ENCODE peak calls at places on chromosomes 2 and 18, in eight cellular contexts. P is HL-60; C is hepatocyte; M is right lobe of liver; F is A549; B is effector memory CD4-positive, alpha-beta T cell; A is thoracic aorta; I is adrenal gland. T is an unnamed sample.

GRCh38 chr2:241272298-241272721 is 43.2 kb downstream of the HDLBP start:
- DNase-seq in P (no peak), F (no peak), C (peak), M (peak), B (no peak), A (no peak), I (peak), T (peak)

GRCh38 chr18:50297621-50298442 is 10.3 kb upstream of the CXXC1 start:
- DNase-seq in P (peak), F (no peak), A (no peak), C (peak), M (peak), I (peak), B (peak), T (no peak)

GRCh38 chr2:44496130-44496529 is 134.4 kb downstream of the CAMKMT start:
- DNase-seq in P (no peak), A (no peak), C (no peak), F (no peak), M (no peak), B (no peak), I (no peak), T (no peak)

GRCh38 chr2:189276277-189276676 is 96.7 kb upstream of the COL5A2 start:
- DNase-seq in C (peak), A (no peak), P (no peak), B (no peak), M (no peak), F (no peak), I (no peak), T (no peak)

GRCh38 chr18:79540161-79540913 is 139.3 kb upstream of the CTDP1 start:
- DNase-seq in B (no peak), C (no peak), P (no peak), F (no peak), A (no peak), M (no peak), I (no peak), T (no peak)

GRCh38 chr2:237806334-237806733 is 7.8 kb downstream of the RBM44 start:
- DNase-seq in B (no peak), C (no peak), P (no peak), I (no peak), M (no peak), F (no peak), A (no peak), T (no peak)

GRCh38 chr2:164841719-164842623 is at the start of gene COBLL1:
- DNase-seq in B (no peak), C (peak), M (peak), A (peak), P (peak), I (peak), F (peak), T (peak)

GRCh38 chr2:44268259-44268649 is 7.0 kb upstream of the SLC3A1 start:
- DNase-seq in F (no peak), A (no peak), I (no peak), B (no peak), P (no peak), C (no peak), M (no peak), T (peak)

GRCh38 chr2:6356127-6356761 is 509.5 kb downstream of the CMPK2 start:
- DNase-seq in I (no peak), B (no peak), A (no peak), P (no peak), C (no peak), F (no peak), M (no peak), T (no peak)

GRCh38 chr18:76803814-76804213 is 18.5 kb upstream of the ZNF236 start:
- DNase-seq in B (peak), C (peak), F (peak), I (peak), M (peak), A (no peak), P (peak), T (peak)

GRCh38 chr2:74516070-74516633 is 1.9 kb downstream of the TLX2 start:
- DNase-seq in M (no peak), A (no peak), C (peak), B (peak), I (peak), P (no peak), F (no peak), T (no peak)

GRCh38 chr2:214103199-214104001 is 307.5 kb upstream of the VWC2L start:
- DNase-seq in I (no peak), P (no peak), M (no peak), B (no peak), A (no peak), C (peak), F (no peak), T (peak)

GRCh38 chr2:58313926-58314325 is 72.8 kb upstream of the FANCL start:
- DNase-seq in B (no peak), M (no peak), P (no peak), I (no peak), A (no peak), F (no peak), C (no peak), T (no peak)

GRCh38 chr2:8517850-8518480 is 163.9 kb upstream of the ID2 start:
- DNase-seq in P (no peak), F (no peak), B (no peak), I (no peak), M (no peak), C (no peak), A (no peak), T (no peak)

GRCh38 chr2:234251326-234252271 is 201.1 kb downstream of the SPP2 start:
- DNase-seq in F (peak), B (no peak), I (no peak), A (no peak), M (no peak), C (peak), P (no peak), T (peak)

GRCh38 chr2:46018773-46019593 is 278.2 kb upstream of the EPAS1 start:
- DNase-seq in B (no peak), F (no peak), P (no peak), M (no peak), C (no peak), I (no peak), A (no peak), T (no peak)

GRCh38 chr18:38427234-38427633 is 861.6 kb upstream of the CELF4 start:
- DNase-seq in P (peak), M (no peak), B (no peak), C (no peak), I (no peak), A (no peak), F (no peak), T (no peak)

GRCh38 chr18:23856466-23857175 is 157.9 kb upstream of the TTC39C start:
- DNase-seq in B (no peak), A (no peak), P (no peak), I (no peak), F (no peak), C (no peak), M (no peak), T (peak)

GRCh38 chr18:26579941-26580618 is 31.7 kb upstream of the KCTD1 start:
- DNase-seq in F (peak), C (peak), P (no peak), I (no peak), A (no peak), B (no peak), M (no peak), T (no peak)

GRCh38 chr2:128314348-128315121 is 4.1 kb downstream of the HS6ST1 start:
- DNase-seq in A (no peak), C (peak), P (no peak), B (no peak), M (peak), F (no peak), I (peak), T (no peak)

GRCh38 chr18:48840491-48840877 is 110.3 kb downstream of the SMAD7 start:
- DNase-seq in F (no peak), C (no peak), B (no peak), P (no peak), I (peak), M (no peak), A (no peak), T (peak)

GRCh38 chr2:216885117-216885553 is 25.3 kb upstream of the TNP1 start:
- DNase-seq in I (no peak), C (no peak), B (no peak), F (no peak), A (no peak), M (no peak), P (no peak), T (peak)

GRCh38 chr2:179592167-179592936 is 269.1 kb downstream of the ZNF385B start:
- DNase-seq in F (no peak), M (no peak), P (no peak), B (no peak), A (no peak), I (no peak), C (no peak), T (peak)

GRCh38 chr2:236545814-236546480 is 23.7 kb upstream of the ACKR3 start:
- DNase-seq in M (no peak), F (no peak), P (no peak), B (no peak), C (no peak), I (no peak), A (no peak), T (peak)

GRCh38 chr2:233476083-233476410 is 90.5 kb downstream of the USP40 start:
- DNase-seq in F (no peak), A (no peak), P (no peak), I (no peak), B (no peak), C (no peak), M (peak), T (no peak)

GRCh38 chr2:1618974-1619373 is 125.3 kb downstream of the PXDN start:
- DNase-seq in M (no peak), A (no peak), C (no peak), F (no peak), P (no peak), I (no peak), B (no peak), T (no peak)

GRCh38 chr2:109466674-109467575 is 146.8 kb downstream of the SEPTIN10 start:
- DNase-seq in P (no peak), B (no peak), I (no peak), F (no peak), C (no peak), M (peak), A (no peak), T (peak)

GRCh38 chr2:235053649-235054048 is 101.8 kb downstream of the SH3BP4 start:
- DNase-seq in B (no peak), P (no peak), M (peak), C (no peak), F (no peak), A (no peak), I (no peak), T (no peak)

GRCh38 chr18:79780547-79780946 is 17.2 kb upstream of the KCNG2 start:
- DNase-seq in B (no peak), C (no peak), I (no peak), F (no peak), A (no peak), P (no peak), M (peak), T (no peak)

GRCh38 chr2:144358979-144359541 is 160.9 kb downstream of the ZEB2 start:
- DNase-seq in F (no peak), I (no peak), C (no peak), B (no peak), P (no peak), A (no peak), M (no peak), T (no peak)

GRCh38 chr18:7568426-7568825 is 1.3 kb downstream of the PTPRM start:
- DNase-seq in F (no peak), I (peak), A (no peak), P (no peak), M (peak), C (peak), B (no peak), T (peak)

GRCh38 chr2:241217320-241218031 is 29.0 kb downstream of the ANO7 start:
- DNase-seq in M (peak), C (peak), P (peak), F (peak), A (peak), B (peak), I (peak), T (peak)

GRCh38 chr2:200311139-200311538 is 4.6 kb downstream of the SPATS2L start:
- DNase-seq in F (no peak), M (no peak), I (no peak), B (no peak), P (no peak), A (no peak), C (no peak), T (no peak)

GRCh38 chr18:48050176-48050575 is 119.7 kb upstream of the SMAD2 start:
- DNase-seq in M (no peak), B (no peak), F (no peak), P (no peak), I (no peak), C (no peak), A (no peak), T (no peak)

GRCh38 chr2:38438536-38439225 is 61.6 kb upstream of the ATL2 start:
- DNase-seq in M (no peak), P (no peak), F (no peak), A (no peak), B (no peak), C (no peak), I (no peak), T (peak)

GRCh38 chr18:22441638-22442037 is 23.9 kb upstream of the CTAGE1 start:
- DNase-seq in P (no peak), B (no peak), C (no peak), F (no peak), M (no peak), A (no peak), I (no peak), T (no peak)

GRCh38 chr2:100011272-100011711 is 131.1 kb downstream of the AFF3 start:
- DNase-seq in F (no peak), I (no peak), C (no peak), P (no peak), M (no peak), A (no peak), B (no peak), T (no peak)

GRCh38 chr2:100012575-100012974 is 129.8 kb downstream of the AFF3 start:
- DNase-seq in P (no peak), B (no peak), C (no peak), M (no peak), F (no peak), I (no peak), A (no peak), T (no peak)

GRCh38 chr2:100009743-100010142 is 132.6 kb downstream of the AFF3 start:
- DNase-seq in B (no peak), A (no peak), I (no peak), P (no peak), F (no peak), C (no peak), M (no peak), T (no peak)

GRCh38 chr2:100006516-100006915 is 135.9 kb downstream of the AFF3 start:
- DNase-seq in B (no peak), I (no peak), A (no peak), F (no peak), P (no peak), M (no peak), C (no peak), T (no peak)

GRCh38 chr2:100008960-100009359 is 133.4 kb downstream of the AFF3 start:
- DNase-seq in F (no peak), B (no peak), C (no peak), P (no peak), I (no peak), M (no peak), A (no peak), T (no peak)
- H3K27ac ChIP-seq in F (no peak), B (no peak), C (peak), P (no peak), I (no peak), M (no peak), A (no peak), T (no peak)

DNA sequence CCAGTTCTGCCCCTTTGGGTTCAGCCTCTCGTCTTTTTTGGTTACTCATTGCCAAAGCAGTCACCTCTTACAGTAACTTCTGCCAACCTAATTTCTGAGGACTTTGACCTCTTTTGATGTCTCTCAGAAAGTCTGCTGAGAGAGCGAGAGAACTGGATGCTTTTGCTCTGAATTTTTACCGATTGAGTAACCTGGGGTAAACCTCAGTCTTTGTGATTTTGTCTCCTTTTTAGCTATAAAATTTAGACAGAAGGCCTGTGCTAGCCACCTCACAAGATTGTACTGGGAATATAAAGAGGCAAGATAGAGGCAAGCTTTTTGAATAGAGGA is 34.8 kb upstream of the IL1R1 start:
- DNase-seq in F (peak), P (no peak), B (no peak), I (no peak), M (no peak), A (no peak), C (no peak), T (no peak)
- H3K4me3 ChIP-seq in F (peak), P (no peak), B (no peak), I (no peak), M (no peak), A (no peak), C (no peak), T (no peak)

DNA sequence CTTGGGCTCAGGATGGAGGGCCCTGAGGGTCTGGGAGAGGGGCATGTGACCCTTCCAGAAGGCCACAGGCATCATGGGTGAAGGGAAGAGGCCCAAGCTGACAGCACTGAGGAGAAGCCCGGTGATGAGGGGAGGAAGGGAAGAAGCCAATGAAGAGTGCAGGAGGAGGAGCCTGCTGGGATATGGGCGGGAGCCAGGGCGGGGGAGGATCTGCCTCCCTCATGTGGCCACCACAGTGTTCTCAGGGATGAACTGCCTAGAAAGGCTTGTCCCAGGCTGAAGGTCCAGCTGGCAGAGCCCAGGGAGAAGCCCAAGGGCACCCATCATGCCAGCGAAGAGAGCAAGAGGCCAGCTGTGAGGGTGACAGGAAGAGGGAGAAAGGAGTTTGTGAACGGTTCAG is 24.6 kb upstream of the PLB1 start:
- DNase-seq in F (no peak), P (no peak), M (no peak), B (no peak), C (no peak), I (no peak), A (no peak), T (peak)
- H3K27ac ChIP-seq in F (no peak), P (no peak), M (no peak), B (no peak), C (no peak), I (no peak), A (no peak), T (no peak)

DNA sequence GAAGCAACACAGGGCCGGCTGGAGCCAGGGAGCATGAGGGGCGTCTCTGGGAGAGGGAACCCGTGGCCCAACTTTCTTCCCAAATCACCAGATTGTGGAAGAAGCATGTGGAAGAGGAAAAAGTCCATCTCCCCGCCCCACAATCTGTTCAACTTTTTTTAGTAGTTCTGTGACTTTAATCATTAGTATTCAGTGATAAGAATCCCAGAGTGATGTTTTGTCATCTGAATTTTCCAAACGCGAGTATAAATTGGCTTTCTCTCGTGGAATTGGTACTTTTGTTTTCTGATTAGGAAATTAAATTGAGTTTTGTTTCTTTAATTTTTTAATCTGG is 134.9 kb upstream of the EPC2 start:
- DNase-seq in M (no peak), I (no peak), B (no peak), A (no peak), C (no peak), P (no peak), F (no peak), T (no peak)
- H3K4me3 ChIP-seq in M (peak), I (no peak), B (peak), A (peak), C (no peak), P (no peak), F (peak), T (peak)

DNA sequence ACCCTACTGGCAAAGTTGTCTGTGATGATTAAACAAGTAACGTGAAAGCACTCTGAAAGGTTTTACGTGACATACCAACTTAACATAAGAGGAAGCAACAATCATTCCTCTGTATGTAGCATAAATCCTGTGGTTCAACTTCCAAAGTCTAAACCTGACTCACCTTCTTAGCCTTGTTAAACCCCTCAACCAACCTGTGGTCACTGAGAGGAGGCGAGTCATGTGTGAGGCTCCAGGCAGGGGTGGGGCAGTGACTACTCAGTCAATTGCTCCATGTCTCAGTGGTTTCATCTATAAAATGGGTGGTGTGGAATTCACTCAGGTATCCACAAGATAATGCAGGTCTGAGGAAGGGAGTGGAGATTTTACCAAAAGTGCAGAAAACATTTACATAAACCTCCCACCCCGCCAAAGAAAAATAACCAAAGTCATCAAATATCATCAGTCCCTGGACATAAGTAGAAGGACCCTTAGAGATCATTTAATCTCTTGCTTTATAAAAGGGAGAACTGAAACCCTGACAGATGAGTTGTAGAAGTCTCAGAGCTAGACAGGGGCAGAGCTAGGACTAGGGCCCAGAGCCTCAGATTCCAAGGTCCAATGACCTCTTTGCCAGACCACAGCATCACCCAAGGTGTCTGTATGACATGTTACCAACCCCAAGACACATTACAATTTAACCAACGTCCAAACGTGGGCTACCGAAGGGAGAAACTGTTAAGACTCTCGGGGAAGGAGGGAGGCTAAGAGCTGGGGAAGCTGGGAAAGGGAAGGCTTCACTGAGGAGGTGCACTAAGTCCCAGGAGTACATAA is 3.7 kb upstream of the PCBP1 start:
- DNase-seq in A (no peak), I (no peak), C (peak), B (no peak), F (no peak), M (peak), P (no peak), T (no peak)
- H3K27ac ChIP-seq in A (no peak), I (no peak), C (peak), B (peak), F (no peak), M (peak), P (peak), T (no peak)

GRCh38 chr2:64727013-64727767 is 73.5 kb upstream of the SERTAD2 start:
- DNase-seq in F (no peak), A (no peak), C (no peak), M (no peak), P (peak), I (no peak), B (no peak), T (no peak)
- H3K4me3 ChIP-seq in F (no peak), A (peak), C (no peak), M (no peak), P (no peak), I (no peak), B (peak), T (no peak)